ENCODE peak calls at places on chromosomes 3 and 15, in eight cellular contexts. W, D, X, H, C, V, Q and F are unnamed samples.

GRCh38 chr3:53169045-53169831 is 8.2 kb downstream of the PRKCD start:
- DNase-seq in W (no peak), D (no peak), X (no peak), H (no peak), C (no peak), V (no peak), Q (no peak), F (no peak)

GRCh38 chr3:49701388-49702077 is 12.2 kb downstream of the RNF123 start:
- DNase-seq in W (no peak), D (no peak), X (no peak), H (peak), C (no peak), V (no peak), Q (no peak), F (no peak)

GRCh38 chr15:52466134-52466701 is 62.5 kb downstream of the MYO5A start:
- DNase-seq in W (no peak), D (no peak), X (no peak), H (no peak), C (no peak), V (peak), Q (no peak), F (no peak)

GRCh38 chr3:42839616-42840015 is 30.4 kb downstream of the ACKR2 start:
- DNase-seq in W (peak), D (no peak), X (no peak), H (peak), C (peak), V (peak), Q (peak), F (no peak)

GRCh38 chr3:187642861-187643260 is 27.3 kb downstream of the SST start:
- DNase-seq in W (no peak), D (no peak), X (no peak), H (no peak), C (no peak), V (no peak), Q (no peak), F (no peak)

GRCh38 chr3:165854696-165855095 is 17.5 kb upstream of the BCHE start:
- DNase-seq in W (peak), D (no peak), X (peak), H (no peak), C (no peak), V (no peak), Q (no peak), F (no peak)

GRCh38 chr3:18919158-18919557 is 229.2 kb upstream of the KCNH8 start:
- DNase-seq in W (no peak), D (no peak), X (no peak), H (no peak), C (no peak), V (no peak), Q (no peak), F (no peak)

GRCh38 chr15:75179773-75180140 is 21.9 kb upstream of the C15orf39 start:
- DNase-seq in W (no peak), D (no peak), X (no peak), H (no peak), C (no peak), V (no peak), Q (no peak), F (no peak)

GRCh38 chr3:61560452-61561373 is 658 bp upstream of the PTPRG start:
- DNase-seq in W (peak), D (peak), X (peak), H (peak), C (peak), V (peak), Q (peak), F (no peak)

GRCh38 chr15:57797608-57798267 is 91.2 kb downstream of the POLR2M start:
- DNase-seq in W (no peak), D (no peak), X (no peak), H (no peak), C (no peak), V (no peak), Q (no peak), F (no peak)

GRCh38 chr3:155737844-155738460 is 6.9 kb downstream of the PLCH1 start:
- DNase-seq in W (peak), D (no peak), X (no peak), H (no peak), C (no peak), V (no peak), Q (no peak), F (no peak)

GRCh38 chr3:119630562-119631329 is 29.6 kb downstream of the POPDC2 start:
- DNase-seq in W (no peak), D (no peak), X (no peak), H (peak), C (no peak), V (no peak), Q (peak), F (peak)

GRCh38 chr15:36361351-36361870 is 218.0 kb upstream of the CDIN1 start:
- DNase-seq in W (no peak), D (no peak), X (no peak), H (peak), C (no peak), V (no peak), Q (no peak), F (no peak)

GRCh38 chr3:11770477-11771381 is 76.0 kb downstream of the TAMM41 start:
- DNase-seq in W (peak), D (peak), X (peak), H (peak), C (peak), V (peak), Q (peak), F (peak)

GRCh38 chr3:180980612-180981011 is 8.9 kb downstream of the DNAJC19 start:
- DNase-seq in W (no peak), D (no peak), X (no peak), H (peak), C (no peak), V (no peak), Q (no peak), F (peak)

GRCh38 chr3:31300802-31301443 is 231.8 kb upstream of the STT3B start:
- DNase-seq in W (peak), D (no peak), X (peak), H (no peak), C (no peak), V (no peak), Q (no peak), F (no peak)

GRCh38 chr15:35458176-35458856 is 87.6 kb downstream of the DPH6 start:
- DNase-seq in W (no peak), D (no peak), X (no peak), H (no peak), C (no peak), V (no peak), Q (no peak), F (no peak)

GRCh38 chr15:74784426-74784825 is 2.5 kb downstream of the CSK start:
- DNase-seq in W (no peak), D (no peak), X (no peak), H (no peak), C (no peak), V (no peak), Q (no peak), F (no peak)

GRCh38 chr3:57983734-57984518 is 24.3 kb upstream of the FLNB start:
- DNase-seq in W (peak), D (no peak), X (no peak), H (peak), C (no peak), V (peak), Q (peak), F (peak)

GRCh38 chr15:38714309-38715072 is 149.9 kb upstream of the RASGRP1 start:
- DNase-seq in W (peak), D (no peak), X (no peak), H (peak), C (no peak), V (no peak), Q (no peak), F (peak)

GRCh38 chr3:67875338-67875737 is 220.9 kb upstream of the SUCLG2 start:
- DNase-seq in W (no peak), D (no peak), X (no peak), H (no peak), C (no peak), V (no peak), Q (no peak), F (no peak)

GRCh38 chr15:49624046-49624445 is 3.2 kb downstream of the DTWD1 start:
- DNase-seq in W (no peak), D (no peak), X (no peak), H (peak), C (no peak), V (no peak), Q (peak), F (peak)